ENCODE peak calls at places on chromosome 6, in six cellular contexts. I is GM12891, O is H1, K is K562, C is HepG2, X is GM12878. T is an unnamed sample.

GRCh38 chr6:135270676-135271536 is 89.8 kb downstream of the MYB start:
- DNase-seq in X (no peak), K (no peak), O (peak; percentile 73), C (no peak), I (no peak), T (no peak)

GRCh38 chr6:125222531-125223455 is 69.2 kb downstream of the TPD52L1 start:
- DNase-seq in X (no peak), C (no peak), K (no peak), O (no peak), I (no peak), T (no peak)

GRCh38 chr6:108438918-108439317 is 121.8 kb upstream of the FOXO3 start:
- DNase-seq in I (no peak), O (no peak), X (no peak), C (no peak), K (no peak), T (no peak)

GRCh38 chr6:138785980-138786379 is 9.9 kb upstream of the ECT2L start:
- DNase-seq in K (no peak), O (no peak), I (no peak), C (no peak), X (no peak), T (no peak)

GRCh38 chr6:109241199-109241598 is 141.1 kb downstream of the CD164 start:
- DNase-seq in C (no peak), X (no peak), K (no peak), I (no peak), O (no peak), T (no peak)

GRCh38 chr6:146997062-146997461 is 207.2 kb upstream of the STXBP5 start:
- DNase-seq in O (no peak), C (no peak), X (no peak), K (no peak), I (no peak), T (no peak)

GRCh38 chr6:84688187-84688878 is 76.1 kb downstream of the TBX18 start:
- DNase-seq in K (no peak), C (no peak), X (no peak), O (no peak), I (no peak), T (no peak)

GRCh38 chr6:139175389-139175788 is 40.5 kb downstream of the HECA start:
- DNase-seq in I (no peak), C (no peak), O (no peak), X (no peak), K (no peak), T (no peak)

GRCh38 chr6:151704383-151704782 is 103.1 kb upstream of the ESR1 start:
- DNase-seq in C (no peak), I (no peak), X (no peak), O (no peak), K (no peak), T (no peak)

GRCh38 chr6:75207211-75207984 is 1.5 kb upstream of the COL12A1 start:
- DNase-seq in I (no peak), C (no peak), X (no peak), K (no peak), O (peak; percentile 71), T (no peak)

GRCh38 chr6:43917878-43918382 is 147.9 kb downstream of the VEGFA start:
- DNase-seq in C (no peak), I (no peak), X (no peak), O (no peak), K (peak; percentile 40), T (no peak)

GRCh38 chr6:119350202-119351004 is 842 bp upstream of the MAN1A1 start:
- DNase-seq in O (no peak), K (no peak), X (no peak), I (no peak), C (peak; percentile 33), T (peak; percentile 15)

GRCh38 chr6:42251911-42252637 is 34.4 kb upstream of the MRPS10 start:
- DNase-seq in I (no peak), K (no peak), X (no peak), O (no peak), C (peak; percentile 42), T (no peak)

GRCh38 chr6:18122128-18123093 is at the start of gene NHLRC1:
- DNase-seq in I (peak; percentile 79), C (peak; percentile 84), X (peak; percentile 13), K (no peak), O (peak; percentile 87), T (peak; percentile 54)

GRCh38 chr6:34315780-34316179 is 67.0 kb upstream of the SMIM29 start:
- DNase-seq in C (no peak), K (no peak), O (no peak), X (peak; percentile 71), I (no peak), T (no peak)

GRCh38 chr6:167832497-167833395 is 6.0 kb downstream of the AFDN start:
- DNase-seq in O (no peak), C (no peak), X (peak; percentile 31), K (no peak), I (no peak), T (no peak)

GRCh38 chr6:13872681-13873080 is 52.1 kb upstream of the RNF182 start:
- DNase-seq in C (no peak), O (no peak), K (no peak), X (no peak), I (no peak), T (no peak)

GRCh38 chr6:13868236-13868635 is 53.9 kb upstream of the MCUR1 start:
- DNase-seq in I (no peak), C (no peak), X (no peak), K (no peak), O (no peak), T (no peak)

GRCh38 chr6:13866291-13866690 is 51.9 kb upstream of the MCUR1 start:
- DNase-seq in X (no peak), K (no peak), C (no peak), O (no peak), I (no peak), T (no peak)

GRCh38 chr6:13873288-13874190 is 51.2 kb upstream of the RNF182 start:
- DNase-seq in O (peak; percentile 95), K (peak; percentile 90), X (peak; percentile 5), C (peak; percentile 69), I (peak; percentile 83), T (peak; percentile 76)

DNA sequence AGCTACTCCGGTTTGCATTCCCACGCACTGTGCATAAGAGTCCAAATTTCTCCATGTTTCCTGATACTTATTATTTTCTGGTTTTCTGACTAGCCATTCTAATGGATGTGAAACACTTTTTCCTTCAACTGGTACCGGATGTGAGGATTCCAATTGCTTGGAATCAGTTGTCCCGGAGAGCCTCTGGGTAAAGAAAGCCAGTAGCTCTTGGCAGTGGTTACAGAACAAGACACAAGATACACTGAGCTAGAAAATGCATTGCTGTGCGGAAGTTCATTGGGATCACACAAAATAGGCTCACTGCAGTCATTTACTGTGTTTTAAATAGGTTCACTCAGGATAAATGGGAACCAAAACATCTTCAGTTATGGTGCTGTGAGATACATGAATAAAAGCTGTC is 54.6 kb upstream of the RNF182 start:
- DNase-seq in X (no peak), C (no peak), O (no peak), K (no peak), I (no peak), T (no peak)
- TF ChIP-seq POLR2A in X (no peak), C (no peak), O (no peak), K (no peak), I (no peak), T (no peak)

DNA sequence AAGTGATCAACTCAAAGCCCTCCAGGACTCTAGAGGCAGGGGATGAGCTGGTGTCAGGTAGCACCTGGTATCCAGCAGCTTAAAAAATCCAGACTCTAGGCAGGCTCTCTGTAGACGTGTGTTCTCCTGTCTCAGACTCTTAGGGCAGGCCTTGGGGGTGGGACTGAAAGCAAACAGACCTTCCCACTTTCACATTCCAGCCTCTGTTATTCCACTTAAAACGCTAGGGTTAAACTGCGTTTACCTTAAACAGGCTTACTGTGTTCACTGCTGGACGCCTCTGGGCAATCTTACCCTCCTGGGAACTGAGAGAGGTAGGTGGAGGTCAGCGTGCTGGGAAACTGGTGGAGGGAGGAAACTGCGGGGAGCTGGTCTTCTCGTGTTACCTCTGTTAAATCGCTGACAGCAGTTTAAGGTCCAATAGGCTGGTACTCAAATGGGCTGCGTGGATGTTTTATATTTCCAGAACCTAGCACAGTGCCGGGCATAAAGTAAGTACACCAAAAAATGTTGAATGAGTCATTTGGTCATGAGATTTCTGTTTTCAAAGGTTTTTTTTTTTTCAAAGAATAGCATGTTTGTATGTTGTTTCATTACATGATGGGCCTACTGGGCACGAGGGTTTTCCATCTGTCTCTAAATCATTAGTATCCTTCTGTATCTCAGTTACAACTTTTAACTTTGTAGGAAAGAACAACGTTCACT is at the start of gene GCNT2:
- DNase-seq in K (no peak), C (peak; percentile 92), X (no peak), I (no peak), O (peak; percentile 59), T (no peak)
- TF ChIP-seq TAF1 in K (no peak), C (no peak), X (no peak), I (no peak), O (peak; percentile 61), T (no peak)

DNA sequence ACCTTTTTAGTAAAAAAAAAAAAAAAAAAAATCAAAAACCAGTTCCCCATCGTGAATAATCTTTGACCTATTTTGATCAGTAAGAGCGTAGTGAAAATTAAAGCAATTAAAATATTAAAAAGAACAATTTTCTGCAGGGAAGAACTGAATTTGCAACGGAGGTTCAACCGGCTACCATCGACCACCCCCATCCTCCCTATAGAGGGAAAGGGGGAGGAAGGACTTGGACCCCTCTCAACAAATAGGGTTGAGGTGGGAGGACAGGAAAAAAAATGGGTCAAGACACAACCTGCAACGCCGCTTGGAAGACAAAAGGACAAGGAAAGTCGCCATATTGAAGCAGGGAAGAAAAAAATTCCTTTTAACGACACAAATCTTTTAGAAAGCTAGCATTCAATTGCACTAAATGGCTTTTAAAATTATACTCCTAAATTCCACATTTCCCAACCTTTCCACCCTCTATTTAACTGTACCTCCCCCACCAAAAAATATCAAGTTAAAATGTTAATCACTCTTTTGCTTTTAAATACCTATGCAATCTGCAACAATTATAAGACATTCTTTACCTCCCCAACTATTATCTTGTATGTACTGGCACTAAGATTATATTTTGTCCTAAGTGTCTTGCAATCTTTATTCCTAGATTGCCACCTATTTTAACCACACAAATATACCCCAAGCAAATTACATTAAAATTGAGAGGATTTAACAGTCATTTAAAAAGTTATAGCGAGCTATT is 1.7 kb downstream of the PPP1R10 start:
- DNase-seq in C (peak; percentile 83), X (no peak), I (no peak), K (no peak), O (peak; percentile 63), T (no peak)
- TF ChIP-seq POLR2A in C (no peak), X (peak; percentile 77), I (peak; percentile 90), K (peak; percentile 95), O (peak; percentile 54), T (peak; percentile 54)

GRCh38 chr6:39280247-39280731 is 33.9 kb downstream of the KCNK17 start:
- DNase-seq in K (peak; percentile 39), O (no peak), C (no peak), I (no peak), X (no peak), T (no peak)
- TF ChIP-seq TAF1 in K (no peak), O (no peak), C (no peak), I (no peak), X (no peak), T (no peak)